ENCODE peak calls at places on chromosomes 7 and 10, in nine cellular contexts. X, A, M, R, B, E, W, F and U are unnamed samples.

GRCh38 chr10:360653-361052 is 225.4 kb downstream of the ZMYND11 start:
- DNase-seq in A (no peak), W (no peak), R (no peak), M (peak; percentile 34), E (no peak), B (no peak), F (no peak), X (no peak), U (no peak)

GRCh38 chr7:776992-777520 is 50.0 kb upstream of the PRKAR1B start:
- DNase-seq in M (no peak), X (peak; percentile 44), E (no peak), W (no peak), F (peak; percentile 37), B (no peak), R (no peak), A (no peak), U (no peak)

GRCh38 chr10:99433378-99434020 is 3.1 kb upstream of the GOT1 start:
- DNase-seq in R (no peak), A (no peak), B (peak; percentile 21), X (no peak), W (no peak), F (no peak), E (no peak), M (no peak), U (no peak)

GRCh38 chr10:89644691-89644966 is 413 bp downstream of the PANK1 start:
- DNase-seq in A (no peak), W (no peak), M (no peak), R (no peak), X (no peak), B (no peak), F (no peak), E (no peak), U (no peak)

GRCh38 chr7:32390210-32390609 is 100.0 kb downstream of the LSM5 start:
- DNase-seq in F (no peak), X (no peak), E (no peak), R (no peak), B (no peak), M (no peak), W (no peak), A (no peak), U (no peak)

GRCh38 chr10:130191380-130191779 is 55.2 kb downstream of the GLRX3 start:
- DNase-seq in W (no peak), M (no peak), R (peak; percentile 52), X (no peak), A (no peak), B (no peak), F (no peak), E (no peak), U (no peak)

GRCh38 chr10:131126321-131127121 is 185.0 kb downstream of the TCERG1L start:
- DNase-seq in E (no peak), W (no peak), B (no peak), X (no peak), F (no peak), A (no peak), R (peak; percentile 66), M (peak; percentile 26), U (no peak)

GRCh38 chr7:15828881-15829280 is 142.4 kb upstream of the MEOX2 start:
- DNase-seq in E (no peak), A (no peak), F (no peak), M (no peak), W (no peak), R (no peak), X (no peak), B (no peak), U (no peak)

GRCh38 chr10:56881218-56881617 is 520.2 kb upstream of the ZWINT start:
- DNase-seq in E (no peak), F (no peak), R (no peak), W (no peak), B (no peak), X (no peak), A (no peak), M (no peak), U (no peak)

GRCh38 chr7:43295429-43295828 is 183.0 kb downstream of the HECW1 start:
- DNase-seq in R (no peak), E (no peak), F (no peak), A (no peak), M (no peak), W (no peak), X (no peak), B (no peak), U (no peak)

GRCh38 chr10:77114181-77114821 is 523.3 kb downstream of the KCNMA1 start:
- DNase-seq in R (no peak), M (no peak), A (no peak), F (no peak), W (no peak), E (no peak), B (no peak), X (no peak), U (no peak)

GRCh38 chr7:126637538-126637937 is 615.2 kb downstream of the GRM8 start:
- DNase-seq in F (no peak), R (no peak), B (no peak), M (no peak), X (no peak), W (no peak), A (no peak), E (no peak), U (no peak)

GRCh38 chr10:80465839-80466590 is 11.9 kb downstream of the TSPAN14 start:
- DNase-seq in E (no peak), B (no peak), W (no peak), R (no peak), M (no peak), X (peak; percentile 30), F (no peak), A (no peak), U (no peak)

GRCh38 chr7:47518827-47519226 is 63.1 kb downstream of the TNS3 start:
- DNase-seq in A (no peak), B (no peak), F (peak; percentile 42), M (no peak), R (no peak), X (peak; percentile 90), W (no peak), E (no peak), U (no peak)

GRCh38 chr10:122392835-122393234 is 18.3 kb downstream of the PLEKHA1 start:
- DNase-seq in B (no peak), R (no peak), X (no peak), F (no peak), M (no peak), W (no peak), A (no peak), E (no peak), U (no peak)

GRCh38 chr7:101411477-101411954 is 48.8 kb downstream of the COL26A1 start:
- DNase-seq in W (no peak), A (no peak), F (no peak), R (peak; percentile 84), B (no peak), M (no peak), E (no peak), X (no peak), U (no peak)

GRCh38 chr7:47180268-47180826 is 401.6 kb downstream of the TNS3 start:
- DNase-seq in B (peak; percentile 76), E (no peak), R (peak; percentile 77), F (peak; percentile 72), W (peak; percentile 79), X (peak; percentile 45), M (no peak), A (no peak), U (peak; percentile 84)

DNA sequence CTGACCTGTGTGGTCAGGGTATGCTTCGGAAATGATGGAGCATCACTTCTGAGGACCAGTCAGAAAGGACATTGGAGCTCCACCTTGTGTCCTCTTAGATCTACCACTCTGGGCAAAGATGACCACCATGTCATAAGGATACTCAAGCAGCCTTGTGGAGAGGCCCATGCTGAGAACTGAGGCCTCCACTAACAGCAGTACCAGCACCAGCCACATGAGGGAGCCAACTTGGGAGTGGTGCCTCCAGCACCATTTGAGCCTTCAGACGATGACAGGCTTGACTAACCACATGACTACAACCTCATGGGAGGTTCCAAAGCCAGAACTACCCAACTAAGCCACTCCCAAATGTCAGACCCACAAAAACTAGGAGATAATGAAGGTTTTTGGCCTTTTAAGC is 116.0 kb downstream of the NPTX2 start:
- DNase-seq in F (no peak), X (peak; percentile 7), R (peak; percentile 53), B (peak; percentile 61), W (peak; percentile 20), M (peak; percentile 68), E (no peak), A (no peak), U (peak; percentile 64)
- TF ChIP-seq CTCF in F (peak; percentile 50), X (peak; percentile 16), R (peak; percentile 26), B (peak; percentile 43), W (peak; percentile 56), M (peak; percentile 36), E (peak; percentile 51), A (peak; percentile 38), U (peak; percentile 30)

DNA sequence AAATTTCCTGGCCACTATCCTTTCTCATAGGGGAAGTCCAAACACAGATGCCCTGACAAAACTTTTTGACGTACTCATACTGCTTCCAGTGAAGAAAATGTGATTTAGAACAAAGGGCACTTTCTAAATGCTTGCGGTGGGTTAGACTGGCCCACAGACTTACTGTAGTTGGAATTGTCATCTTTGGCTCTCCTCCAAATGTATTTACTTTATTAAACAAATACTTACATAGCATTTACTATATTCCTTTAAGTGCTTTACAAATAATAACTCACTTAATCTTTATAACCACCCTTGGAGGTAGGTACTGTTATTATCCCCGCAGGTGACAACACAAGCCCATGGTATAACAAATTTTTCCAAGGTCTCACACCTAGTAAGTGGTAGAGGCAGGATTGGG is 3.1 kb downstream of the PI4K2A start:
- DNase-seq in X (no peak), E (no peak), M (no peak), R (no peak), F (no peak), B (no peak), A (no peak), W (no peak), U (no peak)
- TF ChIP-seq CTCF in X (no peak), E (no peak), M (no peak), R (no peak), F (no peak), B (no peak), A (no peak), W (no peak), U (no peak)

DNA sequence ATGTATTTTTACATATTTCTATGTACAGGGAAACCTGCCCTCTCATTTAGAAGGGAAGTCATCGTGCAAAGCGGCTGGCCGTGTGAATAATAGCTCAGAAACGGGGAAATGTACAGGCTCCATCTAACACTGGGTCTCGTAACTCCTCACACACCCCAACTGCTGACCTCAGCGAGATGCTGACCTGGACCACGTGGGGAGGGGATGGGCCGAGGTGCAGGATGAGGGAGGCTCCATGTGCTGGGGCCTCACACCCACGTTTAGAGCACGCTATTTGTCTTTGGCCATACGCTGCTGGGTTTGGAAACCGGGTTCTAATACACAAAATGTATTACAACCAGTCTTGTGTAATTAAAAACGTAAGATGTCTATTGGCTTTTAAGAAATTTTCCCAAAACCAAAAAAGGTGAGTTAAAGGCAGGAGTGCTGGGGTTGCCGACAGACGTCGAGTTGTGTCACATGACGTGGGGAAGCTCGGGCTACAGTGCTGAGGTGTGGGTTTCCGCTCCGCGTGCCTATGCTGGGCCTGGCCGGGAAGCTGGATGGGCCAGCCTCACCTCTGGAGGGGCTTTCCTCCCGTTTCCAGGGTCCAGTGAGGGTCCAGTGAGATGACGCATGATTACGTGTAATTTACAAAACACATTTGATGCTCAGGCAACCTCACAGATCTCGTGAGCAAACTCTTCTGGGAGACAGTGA is 215.6 kb downstream of the DNAJB6 start:
- DNase-seq in E (no peak), F (no peak), A (peak; percentile 27), M (peak; percentile 12), B (no peak), W (no peak), X (no peak), R (no peak), U (no peak)
- TF ChIP-seq CTCF in E (no peak), F (no peak), A (no peak), M (no peak), B (no peak), W (no peak), X (no peak), R (no peak), U (no peak)

GRCh38 chr10:12350167-12350872 is 973 bp downstream of the CAMK1D start:
- DNase-seq in W (peak; percentile 23), R (peak; percentile 65), A (peak; percentile 76), B (no peak), M (peak; percentile 53), E (no peak), X (peak; percentile 55), F (peak; percentile 49), U (no peak)
- TF ChIP-seq CTCF in W (no peak), R (peak; percentile 14), A (no peak), B (no peak), M (peak; percentile 8), E (no peak), X (no peak), F (no peak), U (no peak)